ENCODE peak calls at places on chromosomes 3 and 15, in nine cellular contexts. V is stimulated activated CD4-positive, alpha-beta T cell treated with anti-CD3 and anti-CD28 coated beads, Interleukin-12 subunit alpha, Interleukin-12 subunit beta, amount 100 ng/mL, for 24 hours; R is NCI-H1105; Q is thoracic aorta; P is MCF 10A; U is foreskin melanocyte; T is DMS53; L is non-pigmented ciliary epithelial cell; N is activated CD4-positive, alpha-beta T cell treated with anti-CD3 and anti-CD28 coated beads, Interleukin-2, amount 10 ng/mL, durations not matched to agents 7 days and 5 days. O is an unnamed sample.

GRCh38 chr15:68341851-68342336 is 64.3 kb downstream of the FEM1B start:
- DNase-seq in Q (no peak), L (no peak), N (no peak), P (no peak), T (no peak), U (no peak), R (no peak), V (no peak), O (no peak)

GRCh38 chr3:63687569-63688233 is 35.2 kb downstream of the SNTN start:
- DNase-seq in V (no peak), P (no peak), Q (no peak), T (peak), R (no peak), N (no peak), L (no peak), U (no peak), O (peak)

GRCh38 chr15:67164401-67164791 is 90.1 kb downstream of the AAGAB start:
- DNase-seq in T (no peak), V (no peak), N (no peak), Q (no peak), R (no peak), L (no peak), P (peak), U (no peak), O (no peak)

GRCh38 chr3:23481660-23482278 is 278.6 kb downstream of the UBE2E2 start:
- DNase-seq in V (no peak), R (no peak), Q (no peak), L (no peak), N (no peak), T (no peak), P (no peak), U (peak), O (no peak)

GRCh38 chr3:149407898-149408297 is 30.4 kb upstream of the TM4SF1 start:
- DNase-seq in V (no peak), R (no peak), Q (no peak), N (no peak), U (no peak), L (no peak), P (no peak), T (no peak), O (no peak)

GRCh38 chr3:108501538-108501937 is 8.9 kb downstream of the MYH15 start:
- DNase-seq in V (no peak), R (no peak), U (no peak), N (no peak), T (no peak), L (no peak), P (peak), Q (no peak), O (peak)

GRCh38 chr3:14562441-14562840 is 22.3 kb upstream of the GRIP2 start:
- DNase-seq in R (no peak), L (no peak), N (no peak), Q (no peak), T (no peak), U (no peak), V (no peak), P (no peak), O (no peak)

GRCh38 chr15:33565099-33565498 is 254.3 kb downstream of the RYR3 start:
- DNase-seq in V (no peak), N (no peak), Q (no peak), L (peak), P (peak), R (peak), U (no peak), T (no peak), O (peak)

GRCh38 chr3:152742368-152743347 is 92.3 kb upstream of the P2RY1 start:
- DNase-seq in R (no peak), P (no peak), T (no peak), L (no peak), V (no peak), U (no peak), N (no peak), Q (no peak), O (no peak)

GRCh38 chr3:105368575-105369500 is 2.1 kb downstream of the ALCAM start:
- DNase-seq in N (peak), T (peak), V (peak), P (peak), L (peak), U (peak), R (peak), Q (no peak), O (peak)

GRCh38 chr15:27767918-27768640 is 331.0 kb downstream of the OCA2 start:
- DNase-seq in N (no peak), P (no peak), R (no peak), T (no peak), U (no peak), Q (no peak), L (no peak), V (no peak), O (no peak)

GRCh38 chr3:181329024-181329423 is 339.5 kb upstream of the DNAJC19 start:
- DNase-seq in P (no peak), U (no peak), V (no peak), N (no peak), R (peak), T (peak), Q (no peak), L (no peak), O (no peak)

GRCh38 chr15:75532413-75533250 is 46.5 kb downstream of the PTPN9 start:
- DNase-seq in R (no peak), T (peak), U (peak), P (peak), N (no peak), V (no peak), Q (peak), L (peak), O (peak)

GRCh38 chr3:135337176-135337575 is 542.1 kb downstream of the EPHB1 start:
- DNase-seq in N (no peak), U (no peak), R (no peak), P (no peak), V (no peak), Q (no peak), L (no peak), T (no peak), O (no peak)

GRCh38 chr15:51342249-51342999 is 969 bp downstream of the GLDN start:
- DNase-seq in R (no peak), V (no peak), L (no peak), U (no peak), Q (no peak), P (no peak), T (no peak), N (no peak), O (peak)

O was measured in GM23248.